ENCODE peak calls at places on chromosomes 1 and 21, in ten cellular contexts. One of them, this sample, is unnamed.

GRCh38 chr21:44509539-44509938 is 30.5 kb downstream of the KRTAP10-1 start:
- DNase-seq in NCI-H1105 treated with DMSO at 0.1 percent for 48 hours: peak; percentile 7
- DNase-seq in Right ventricle myocardium superior: peak; percentile 85
- DNase-seq in activated T-helper 1 cell treated with Interleukin-2 at 50 U/mL for 16 hours: no peak
- DNase-seq in stimulated activated CD4-positive, alpha-beta T cell treated with anti-CD3 and anti-CD28 coated beads, Interleukin-15, amount 100 ng/mL, for 1 hour: no peak
- DNase-seq in progenitor cell of endocrine pancreas: no peak
- DNase-seq in GM03348: peak; percentile 33
- DNase-seq in activated naive CD8-positive, alpha-beta T cell treated with anti-CD3 and anti-CD28 coated beads for 36 hours: no peak
- DNase-seq in midbrain: peak; percentile 13
- DNase-seq in dorsolateral prefrontal cortex: no peak
- DNase-seq in this sample: peak; percentile 96

GRCh38 chr1:198261886-198262285 is 105.1 kb downstream of the NEK7 start:
- DNase-seq in NCI-H1105 treated with DMSO at 0.1 percent for 48 hours: no peak
- DNase-seq in Right ventricle myocardium superior: no peak
- DNase-seq in activated T-helper 1 cell treated with Interleukin-2 at 50 U/mL for 16 hours: no peak
- DNase-seq in stimulated activated CD4-positive, alpha-beta T cell treated with anti-CD3 and anti-CD28 coated beads, Interleukin-15, amount 100 ng/mL, for 1 hour: no peak
- DNase-seq in progenitor cell of endocrine pancreas: no peak
- DNase-seq in GM03348: no peak
- DNase-seq in activated naive CD8-positive, alpha-beta T cell treated with anti-CD3 and anti-CD28 coated beads for 36 hours: no peak
- DNase-seq in midbrain: no peak
- DNase-seq in dorsolateral prefrontal cortex: no peak
- DNase-seq in this sample: no peak

GRCh38 chr21:30707409-30707808 is 11.2 kb downstream of the KRTAP21-3 start:
- DNase-seq in NCI-H1105 treated with DMSO at 0.1 percent for 48 hours: no peak
- DNase-seq in Right ventricle myocardium superior: no peak
- DNase-seq in activated T-helper 1 cell treated with Interleukin-2 at 50 U/mL for 16 hours: no peak
- DNase-seq in stimulated activated CD4-positive, alpha-beta T cell treated with anti-CD3 and anti-CD28 coated beads, Interleukin-15, amount 100 ng/mL, for 1 hour: no peak
- DNase-seq in progenitor cell of endocrine pancreas: no peak
- DNase-seq in GM03348: no peak
- DNase-seq in activated naive CD8-positive, alpha-beta T cell treated with anti-CD3 and anti-CD28 coated beads for 36 hours: no peak
- DNase-seq in midbrain: no peak
- DNase-seq in dorsolateral prefrontal cortex: no peak
- DNase-seq in this sample: no peak

GRCh38 chr1:244329591-244330317 is 122.0 kb downstream of the ADSS2 start:
- DNase-seq in NCI-H1105 treated with DMSO at 0.1 percent for 48 hours: no peak
- DNase-seq in Right ventricle myocardium superior: no peak
- DNase-seq in activated T-helper 1 cell treated with Interleukin-2 at 50 U/mL for 16 hours: no peak
- DNase-seq in stimulated activated CD4-positive, alpha-beta T cell treated with anti-CD3 and anti-CD28 coated beads, Interleukin-15, amount 100 ng/mL, for 1 hour: no peak
- DNase-seq in progenitor cell of endocrine pancreas: no peak
- DNase-seq in GM03348: no peak
- DNase-seq in activated naive CD8-positive, alpha-beta T cell treated with anti-CD3 and anti-CD28 coated beads for 36 hours: no peak
- DNase-seq in midbrain: no peak
- DNase-seq in dorsolateral prefrontal cortex: no peak
- DNase-seq in this sample: no peak

GRCh38 chr1:236516929-236517704 is 6.7 kb upstream of the LGALS8 start:
- DNase-seq in NCI-H1105 treated with DMSO at 0.1 percent for 48 hours: peak; percentile 6
- DNase-seq in Right ventricle myocardium superior: no peak
- DNase-seq in activated T-helper 1 cell treated with Interleukin-2 at 50 U/mL for 16 hours: peak; percentile 25
- DNase-seq in stimulated activated CD4-positive, alpha-beta T cell treated with anti-CD3 and anti-CD28 coated beads, Interleukin-15, amount 100 ng/mL, for 1 hour: no peak
- DNase-seq in progenitor cell of endocrine pancreas: no peak
- DNase-seq in GM03348: peak; percentile 41
- DNase-seq in activated naive CD8-positive, alpha-beta T cell treated with anti-CD3 and anti-CD28 coated beads for 36 hours: no peak
- DNase-seq in midbrain: no peak
- DNase-seq in dorsolateral prefrontal cortex: no peak
- DNase-seq in this sample: peak; percentile 48

GRCh38 chr1:211831558-211832323 is 1.2 kb upstream of the LPGAT1 start:
- DNase-seq in NCI-H1105 treated with DMSO at 0.1 percent for 48 hours: no peak
- DNase-seq in Right ventricle myocardium superior: no peak
- DNase-seq in activated T-helper 1 cell treated with Interleukin-2 at 50 U/mL for 16 hours: no peak
- DNase-seq in stimulated activated CD4-positive, alpha-beta T cell treated with anti-CD3 and anti-CD28 coated beads, Interleukin-15, amount 100 ng/mL, for 1 hour: no peak
- DNase-seq in progenitor cell of endocrine pancreas: no peak
- DNase-seq in GM03348: no peak
- DNase-seq in activated naive CD8-positive, alpha-beta T cell treated with anti-CD3 and anti-CD28 coated beads for 36 hours: no peak
- DNase-seq in midbrain: no peak
- DNase-seq in dorsolateral prefrontal cortex: no peak
- DNase-seq in this sample: no peak

GRCh38 chr1:180269848-180270766 is 40.0 kb downstream of the LHX4 start:
- DNase-seq in NCI-H1105 treated with DMSO at 0.1 percent for 48 hours: peak; percentile 9
- DNase-seq in Right ventricle myocardium superior: peak; percentile 52
- DNase-seq in activated T-helper 1 cell treated with Interleukin-2 at 50 U/mL for 16 hours: no peak
- DNase-seq in stimulated activated CD4-positive, alpha-beta T cell treated with anti-CD3 and anti-CD28 coated beads, Interleukin-15, amount 100 ng/mL, for 1 hour: no peak
- DNase-seq in progenitor cell of endocrine pancreas: no peak
- DNase-seq in GM03348: no peak
- DNase-seq in activated naive CD8-positive, alpha-beta T cell treated with anti-CD3 and anti-CD28 coated beads for 36 hours: no peak
- DNase-seq in midbrain: no peak
- DNase-seq in dorsolateral prefrontal cortex: no peak
- DNase-seq in this sample: no peak

GRCh38 chr1:117695796-117696505 is 90.1 kb downstream of the TENT5C start:
- DNase-seq in NCI-H1105 treated with DMSO at 0.1 percent for 48 hours: no peak
- DNase-seq in Right ventricle myocardium superior: no peak
- DNase-seq in activated T-helper 1 cell treated with Interleukin-2 at 50 U/mL for 16 hours: no peak
- DNase-seq in stimulated activated CD4-positive, alpha-beta T cell treated with anti-CD3 and anti-CD28 coated beads, Interleukin-15, amount 100 ng/mL, for 1 hour: no peak
- DNase-seq in progenitor cell of endocrine pancreas: no peak
- DNase-seq in GM03348: peak; percentile 84
- DNase-seq in activated naive CD8-positive, alpha-beta T cell treated with anti-CD3 and anti-CD28 coated beads for 36 hours: no peak
- DNase-seq in midbrain: no peak
- DNase-seq in dorsolateral prefrontal cortex: no peak
- DNase-seq in this sample: no peak

GRCh38 chr1:217272385-217272784 is 358.5 kb downstream of the GPATCH2 start:
- DNase-seq in NCI-H1105 treated with DMSO at 0.1 percent for 48 hours: no peak
- DNase-seq in Right ventricle myocardium superior: no peak
- DNase-seq in activated T-helper 1 cell treated with Interleukin-2 at 50 U/mL for 16 hours: no peak
- DNase-seq in stimulated activated CD4-positive, alpha-beta T cell treated with anti-CD3 and anti-CD28 coated beads, Interleukin-15, amount 100 ng/mL, for 1 hour: no peak
- DNase-seq in progenitor cell of endocrine pancreas: no peak
- DNase-seq in GM03348: peak; percentile 31
- DNase-seq in activated naive CD8-positive, alpha-beta T cell treated with anti-CD3 and anti-CD28 coated beads for 36 hours: no peak
- DNase-seq in midbrain: no peak
- DNase-seq in dorsolateral prefrontal cortex: no peak
- DNase-seq in this sample: no peak

GRCh38 chr1:201108614-201109013 is 3.6 kb downstream of the CACNA1S start:
- DNase-seq in NCI-H1105 treated with DMSO at 0.1 percent for 48 hours: peak; percentile 40
- DNase-seq in Right ventricle myocardium superior: no peak
- DNase-seq in activated T-helper 1 cell treated with Interleukin-2 at 50 U/mL for 16 hours: no peak
- DNase-seq in stimulated activated CD4-positive, alpha-beta T cell treated with anti-CD3 and anti-CD28 coated beads, Interleukin-15, amount 100 ng/mL, for 1 hour: no peak
- DNase-seq in progenitor cell of endocrine pancreas: no peak
- DNase-seq in GM03348: no peak
- DNase-seq in activated naive CD8-positive, alpha-beta T cell treated with anti-CD3 and anti-CD28 coated beads for 36 hours: no peak
- DNase-seq in midbrain: no peak
- DNase-seq in dorsolateral prefrontal cortex: no peak
- DNase-seq in this sample: no peak

GRCh38 chr1:115430717-115431116 is 92.7 kb upstream of the NGF start:
- DNase-seq in NCI-H1105 treated with DMSO at 0.1 percent for 48 hours: no peak
- DNase-seq in Right ventricle myocardium superior: no peak
- DNase-seq in activated T-helper 1 cell treated with Interleukin-2 at 50 U/mL for 16 hours: no peak
- DNase-seq in stimulated activated CD4-positive, alpha-beta T cell treated with anti-CD3 and anti-CD28 coated beads, Interleukin-15, amount 100 ng/mL, for 1 hour: no peak
- DNase-seq in progenitor cell of endocrine pancreas: no peak
- DNase-seq in GM03348: peak; percentile 84
- DNase-seq in activated naive CD8-positive, alpha-beta T cell treated with anti-CD3 and anti-CD28 coated beads for 36 hours: no peak
- DNase-seq in midbrain: no peak
- DNase-seq in dorsolateral prefrontal cortex: no peak
- DNase-seq in this sample: no peak

GRCh38 chr21:17539323-17539722 is 26.5 kb downstream of the CXADR start:
- DNase-seq in NCI-H1105 treated with DMSO at 0.1 percent for 48 hours: no peak
- DNase-seq in Right ventricle myocardium superior: no peak
- DNase-seq in activated T-helper 1 cell treated with Interleukin-2 at 50 U/mL for 16 hours: no peak
- DNase-seq in stimulated activated CD4-positive, alpha-beta T cell treated with anti-CD3 and anti-CD28 coated beads, Interleukin-15, amount 100 ng/mL, for 1 hour: no peak
- DNase-seq in progenitor cell of endocrine pancreas: no peak
- DNase-seq in GM03348: no peak
- DNase-seq in activated naive CD8-positive, alpha-beta T cell treated with anti-CD3 and anti-CD28 coated beads for 36 hours: no peak
- DNase-seq in midbrain: no peak
- DNase-seq in dorsolateral prefrontal cortex: no peak
- DNase-seq in this sample: no peak

GRCh38 chr21:30434033-30434631 is 4.1 kb downstream of the KRTAP13-4 start:
- DNase-seq in NCI-H1105 treated with DMSO at 0.1 percent for 48 hours: peak; percentile 12
- DNase-seq in Right ventricle myocardium superior: no peak
- DNase-seq in activated T-helper 1 cell treated with Interleukin-2 at 50 U/mL for 16 hours: no peak
- DNase-seq in stimulated activated CD4-positive, alpha-beta T cell treated with anti-CD3 and anti-CD28 coated beads, Interleukin-15, amount 100 ng/mL, for 1 hour: no peak
- DNase-seq in progenitor cell of endocrine pancreas: peak; percentile 16
- DNase-seq in GM03348: peak; percentile 13
- DNase-seq in activated naive CD8-positive, alpha-beta T cell treated with anti-CD3 and anti-CD28 coated beads for 36 hours: peak; percentile 2
- DNase-seq in midbrain: peak; percentile 0
- DNase-seq in dorsolateral prefrontal cortex: no peak
- DNase-seq in this sample: peak; percentile 28

GRCh38 chr1:226988337-226988672 is 48.2 kb downstream of the COQ8A start:
- DNase-seq in NCI-H1105 treated with DMSO at 0.1 percent for 48 hours: no peak
- DNase-seq in Right ventricle myocardium superior: no peak
- DNase-seq in activated T-helper 1 cell treated with Interleukin-2 at 50 U/mL for 16 hours: no peak
- DNase-seq in stimulated activated CD4-positive, alpha-beta T cell treated with anti-CD3 and anti-CD28 coated beads, Interleukin-15, amount 100 ng/mL, for 1 hour: no peak
- DNase-seq in progenitor cell of endocrine pancreas: no peak
- DNase-seq in GM03348: no peak
- DNase-seq in activated naive CD8-positive, alpha-beta T cell treated with anti-CD3 and anti-CD28 coated beads for 36 hours: no peak
- DNase-seq in midbrain: peak; percentile 20
- DNase-seq in dorsolateral prefrontal cortex: no peak
- DNase-seq in this sample: peak; percentile 71

GRCh38 chr1:76390451-76390850 is 315.9 kb downstream of the ST6GALNAC3 start:
- DNase-seq in NCI-H1105 treated with DMSO at 0.1 percent for 48 hours: peak; percentile 44
- DNase-seq in Right ventricle myocardium superior: peak; percentile 38
- DNase-seq in activated T-helper 1 cell treated with Interleukin-2 at 50 U/mL for 16 hours: no peak
- DNase-seq in stimulated activated CD4-positive, alpha-beta T cell treated with anti-CD3 and anti-CD28 coated beads, Interleukin-15, amount 100 ng/mL, for 1 hour: no peak
- DNase-seq in progenitor cell of endocrine pancreas: no peak
- DNase-seq in GM03348: no peak
- DNase-seq in activated naive CD8-positive, alpha-beta T cell treated with anti-CD3 and anti-CD28 coated beads for 36 hours: no peak
- DNase-seq in midbrain: peak; percentile 77
- DNase-seq in dorsolateral prefrontal cortex: peak; percentile 43
- DNase-seq in this sample: no peak

GRCh38 chr1:11629184-11629583 is 25.0 kb downstream of the FBXO2 start:
- DNase-seq in NCI-H1105 treated with DMSO at 0.1 percent for 48 hours: no peak
- DNase-seq in Right ventricle myocardium superior: no peak
- DNase-seq in activated T-helper 1 cell treated with Interleukin-2 at 50 U/mL for 16 hours: no peak
- DNase-seq in stimulated activated CD4-positive, alpha-beta T cell treated with anti-CD3 and anti-CD28 coated beads, Interleukin-15, amount 100 ng/mL, for 1 hour: no peak
- DNase-seq in progenitor cell of endocrine pancreas: no peak
- DNase-seq in GM03348: no peak
- DNase-seq in activated naive CD8-positive, alpha-beta T cell treated with anti-CD3 and anti-CD28 coated beads for 36 hours: no peak
- DNase-seq in midbrain: no peak
- DNase-seq in dorsolateral prefrontal cortex: no peak
- DNase-seq in this sample: no peak

GRCh38 chr1:39538531-39539251 is 37.9 kb downstream of the PABPC4 start:
- DNase-seq in NCI-H1105 treated with DMSO at 0.1 percent for 48 hours: no peak
- DNase-seq in Right ventricle myocardium superior: no peak
- DNase-seq in activated T-helper 1 cell treated with Interleukin-2 at 50 U/mL for 16 hours: no peak
- DNase-seq in stimulated activated CD4-positive, alpha-beta T cell treated with anti-CD3 and anti-CD28 coated beads, Interleukin-15, amount 100 ng/mL, for 1 hour: no peak
- DNase-seq in progenitor cell of endocrine pancreas: no peak
- DNase-seq in GM03348: no peak
- DNase-seq in activated naive CD8-positive, alpha-beta T cell treated with anti-CD3 and anti-CD28 coated beads for 36 hours: no peak
- DNase-seq in midbrain: no peak
- DNase-seq in dorsolateral prefrontal cortex: no peak
- DNase-seq in this sample: no peak

This sample was measured in NCI-H2029.